ENCODE peak calls at places on chromosomes 1 and 21, in four cellular contexts. V is A549, C is suprapubic skin, U is AG04449. T is an unnamed sample.

GRCh38 chr1:174165471-174166137 is 6.3 kb downstream of the RABGAP1L start:
- DNase-seq in V (no peak), C (peak), U (no peak), T (no peak)

GRCh38 chr1:115210302-115210711 is 121.0 kb upstream of the TSPAN2 start:
- DNase-seq in V (no peak), C (no peak), U (no peak), T (peak)

GRCh38 chr1:44571712-44572571 is 102.3 kb downstream of the TMEM53 start:
- DNase-seq in V (peak), C (no peak), U (no peak), T (no peak)

GRCh38 chr21:37642493-37642892 is 273.8 kb downstream of the KCNJ6 start:
- DNase-seq in V (no peak), C (no peak), U (no peak), T (no peak)

GRCh38 chr1:244419004-244419403 is 32.7 kb downstream of the ADSS2 start:
- DNase-seq in V (no peak), C (no peak), U (no peak), T (no peak)

GRCh38 chr1:222331340-222331739 is 216.6 kb downstream of the HHIPL2 start:
- DNase-seq in V (no peak), C (no peak), U (peak), T (peak)

GRCh38 chr1:27296773-27297214 is 25.2 kb upstream of the TMEM222 start:
- DNase-seq in V (peak), C (peak), U (no peak), T (no peak)

GRCh38 chr1:206663832-206664652 is 20.7 kb upstream of the MAPKAPK2 start:
- DNase-seq in V (peak), C (peak), U (no peak), T (no peak)

GRCh38 chr1:63674238-63674864 is 81.1 kb downstream of the PGM1 start:
- DNase-seq in V (peak), C (no peak), U (no peak), T (peak)

GRCh38 chr1:152442765-152443164 is 28.7 kb upstream of the CRNN start:
- DNase-seq in V (no peak), C (peak), U (no peak), T (no peak)

GRCh38 chr1:1959840-1960479 is 40.9 kb upstream of the TMEM52 start:
- DNase-seq in V (peak), C (peak), U (no peak), T (no peak)

GRCh38 chr1:44649788-44650158 is 24.5 kb downstream of the TMEM53 start:
- DNase-seq in V (no peak), C (no peak), U (no peak), T (no peak)

GRCh38 chr1:20061866-20062265 is 8.1 kb upstream of the PLA2G5 start:
- DNase-seq in V (no peak), C (no peak), U (no peak), T (no peak)

GRCh38 chr1:114581335-114582287 is at the start of gene BCAS2:
- DNase-seq in V (peak), C (peak), U (peak), T (peak)

GRCh38 chr1:215845224-215845902 is 278.3 kb downstream of the KCTD3 start:
- DNase-seq in V (no peak), C (no peak), U (peak), T (peak)

GRCh38 chr1:234933475-234933874 is 195.2 kb downstream of the TOMM20 start:
- DNase-seq in V (no peak), C (peak), U (no peak), T (no peak)

GRCh38 chr1:215517441-215517891 is 49.6 kb upstream of the KCTD3 start:
- DNase-seq in V (no peak), C (no peak), U (peak), T (peak)

GRCh38 chr1:165871311-165872067 is 44.1 kb downstream of the UCK2 start:
- DNase-seq in V (no peak), C (no peak), U (no peak), T (no peak)

GRCh38 chr1:153679337-153680119 is 1.0 kb downstream of the NPR1 start:
- DNase-seq in V (no peak), C (no peak), U (no peak), T (no peak)

GRCh38 chr1:110495926-110496600 is 22.9 kb downstream of the KCNA10 start:
- DNase-seq in V (peak), C (peak), U (peak), T (peak)

GRCh38 chr1:198333744-198334143 is 176.9 kb downstream of the NEK7 start:
- DNase-seq in V (no peak), C (no peak), U (no peak), T (no peak)

GRCh38 chr1:170929835-170930554 is 5.3 kb upstream of the MROH9 start:
- DNase-seq in V (peak), C (no peak), U (no peak), T (peak)

GRCh38 chr1:179077396-179077795 is 4.5 kb upstream of the TOR3A start:
- DNase-seq in V (no peak), C (no peak), U (peak), T (no peak)

DNA sequence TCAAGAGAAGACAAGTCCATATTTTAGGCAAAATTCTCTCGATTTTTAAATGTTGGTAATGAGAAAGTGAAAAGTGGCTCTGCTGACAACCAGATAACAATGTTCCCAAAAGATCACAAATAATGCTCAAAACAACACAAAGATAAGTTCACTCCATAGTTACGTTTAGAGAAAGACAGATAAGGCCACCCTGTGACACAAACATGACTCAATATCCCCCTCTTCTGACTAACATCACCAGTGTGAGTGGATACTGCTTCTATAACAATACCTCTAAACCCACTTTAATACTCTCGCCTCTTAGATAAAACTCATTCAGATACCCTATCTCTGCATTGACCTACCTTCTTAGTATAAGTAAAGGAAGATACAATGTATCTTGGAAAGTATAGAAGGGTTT is 51.2 kb upstream of the RGS7 start:
- DNase-seq in V (no peak), C (no peak), U (no peak), T (no peak)
- TF ChIP-seq CTCF in V (no peak), C (no peak), U (no peak), T (peak)

DNA sequence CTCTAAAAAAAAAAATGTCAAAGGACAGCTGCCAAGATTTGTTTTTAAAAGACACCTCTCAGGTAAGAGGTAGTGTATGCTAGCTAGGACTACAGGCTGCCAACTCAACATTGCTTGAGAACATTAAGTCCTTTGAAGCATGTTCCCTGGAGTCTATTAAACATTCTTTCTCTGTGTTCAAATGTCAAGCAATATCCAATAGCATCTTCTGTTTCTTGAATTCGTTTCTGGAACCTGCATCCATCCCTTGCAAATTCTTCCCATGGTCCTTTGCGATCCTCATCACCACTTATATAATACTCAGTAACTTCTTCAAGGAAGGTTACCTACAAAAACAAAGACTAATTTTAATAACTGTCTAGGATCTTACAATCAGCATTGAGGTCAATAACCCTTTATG is 5.6 kb downstream of the PPP1R15B start:
- DNase-seq in V (no peak), C (no peak), U (no peak), T (no peak)
- H3K4me3 ChIP-seq in V (peak), C (peak), U (peak), T (no peak)

GRCh38 chr1:6358144-6358624 is 35.4 kb downstream of the ACOT7 start:
- DNase-seq in V (no peak), C (no peak), U (no peak), T (no peak)

GRCh38 chr1:6355621-6356020 is 37.9 kb downstream of the ACOT7 start:
- DNase-seq in V (no peak), C (no peak), U (no peak), T (no peak)

GRCh38 chr1:6358757-6359567 is 34.6 kb downstream of the ACOT7 start:
- DNase-seq in V (no peak), C (no peak), U (no peak), T (no peak)

GRCh38 chr1:6359568-6360496 is 33.7 kb downstream of the ACOT7 start:
- DNase-seq in V (no peak), C (no peak), U (no peak), T (no peak)

GRCh38 chr1:6357243-6357929 is 36.2 kb downstream of the ACOT7 start:
- DNase-seq in V (no peak), C (no peak), U (no peak), T (no peak)
- TF ChIP-seq CTCF in V (no peak), C (no peak), U (peak), T (peak)

DNA sequence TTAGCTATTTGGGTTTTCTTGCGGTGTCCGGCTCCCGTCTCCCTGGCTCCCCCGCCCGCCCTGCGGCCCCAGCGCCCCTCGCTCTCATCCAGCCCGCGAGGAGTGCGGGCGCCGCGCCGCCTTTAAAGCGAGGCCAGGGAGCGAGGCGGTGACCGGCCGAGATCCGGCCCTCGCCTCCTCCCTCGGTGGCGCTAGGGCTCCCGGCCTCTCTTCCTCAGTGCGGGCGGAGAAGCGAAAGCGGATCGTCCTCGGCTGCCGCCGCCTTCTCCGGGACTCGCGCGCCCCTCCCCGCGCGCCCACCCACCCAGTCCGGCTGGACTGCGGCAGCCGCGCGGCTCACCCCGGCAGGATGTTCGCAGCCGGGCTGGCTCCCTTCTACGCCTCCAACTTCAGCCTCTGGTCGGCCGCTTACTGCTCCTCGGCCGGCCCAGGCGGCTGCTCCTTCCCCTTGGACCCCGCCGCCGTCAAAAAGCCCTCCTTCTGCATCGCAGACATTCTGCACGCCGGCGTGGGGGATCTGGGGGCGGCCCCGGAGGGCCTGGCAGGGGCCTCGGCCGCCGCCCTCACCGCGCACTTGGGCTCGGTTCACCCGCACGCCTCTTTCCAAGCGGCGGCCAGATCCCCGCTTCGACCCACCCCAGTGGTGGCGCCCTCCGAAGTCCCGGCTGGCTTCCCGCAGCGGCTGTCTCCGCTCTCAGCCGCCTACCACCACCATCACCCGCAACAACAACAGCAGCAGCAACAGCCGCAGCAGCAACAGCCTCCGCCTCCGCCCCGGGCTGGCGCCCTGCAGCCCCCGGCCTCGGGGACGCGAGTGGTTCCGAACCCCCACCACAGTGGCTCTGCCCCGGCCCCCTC is 495 bp downstream of the HLX start:
- DNase-seq in V (peak), C (no peak), U (no peak), T (no peak)
- H3K4me3 ChIP-seq in V (peak), C (peak), U (peak), T (peak)

GRCh38 chr1:232613752-232614381 is 16.1 kb downstream of the SIPA1L2 start:
- DNase-seq in V (no peak), C (no peak), U (peak), T (peak)

GRCh38 chr1:232615401-232615800 is 14.5 kb downstream of the SIPA1L2 start:
- DNase-seq in V (no peak), C (no peak), U (no peak), T (no peak)

GRCh38 chr1:232610187-232610901 is 19.6 kb downstream of the SIPA1L2 start:
- DNase-seq in V (no peak), C (no peak), U (no peak), T (no peak)

GRCh38 chr1:232614811-232615210 is 15.1 kb downstream of the SIPA1L2 start:
- DNase-seq in V (no peak), C (no peak), U (no peak), T (no peak)

DNA sequence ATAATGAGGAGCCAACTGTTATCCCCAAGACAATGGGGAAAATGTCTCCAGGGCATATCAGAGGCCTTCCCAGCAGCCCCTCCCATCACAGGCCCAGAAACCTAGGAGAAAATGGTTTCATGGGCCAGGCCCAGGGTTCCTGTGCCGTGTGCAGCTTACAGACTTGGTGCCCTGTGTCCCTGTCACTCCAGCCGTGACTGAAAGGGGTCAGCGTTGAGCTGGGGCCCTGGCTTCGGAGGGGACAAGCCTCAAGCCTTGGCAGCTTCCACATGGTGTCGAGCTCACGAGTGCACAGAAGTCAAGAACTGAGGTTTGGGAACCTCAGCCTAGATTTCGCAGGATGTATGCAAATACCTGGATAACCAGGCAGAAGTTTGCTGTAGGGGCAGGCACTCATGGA is 18.1 kb downstream of the SIPA1L2 start:
- DNase-seq in V (no peak), C (no peak), U (no peak), T (no peak)
- TF ChIP-seq CTCF in V (peak), C (no peak), U (no peak), T (no peak)

GRCh38 chr1:16013908-16014258 is 4.0 kb downstream of the HSPB7 start:
- DNase-seq in V (no peak), C (no peak), U (no peak), T (no peak)
- H3K4me3 ChIP-seq in V (no peak), C (no peak), U (no peak), T (no peak)

DNA sequence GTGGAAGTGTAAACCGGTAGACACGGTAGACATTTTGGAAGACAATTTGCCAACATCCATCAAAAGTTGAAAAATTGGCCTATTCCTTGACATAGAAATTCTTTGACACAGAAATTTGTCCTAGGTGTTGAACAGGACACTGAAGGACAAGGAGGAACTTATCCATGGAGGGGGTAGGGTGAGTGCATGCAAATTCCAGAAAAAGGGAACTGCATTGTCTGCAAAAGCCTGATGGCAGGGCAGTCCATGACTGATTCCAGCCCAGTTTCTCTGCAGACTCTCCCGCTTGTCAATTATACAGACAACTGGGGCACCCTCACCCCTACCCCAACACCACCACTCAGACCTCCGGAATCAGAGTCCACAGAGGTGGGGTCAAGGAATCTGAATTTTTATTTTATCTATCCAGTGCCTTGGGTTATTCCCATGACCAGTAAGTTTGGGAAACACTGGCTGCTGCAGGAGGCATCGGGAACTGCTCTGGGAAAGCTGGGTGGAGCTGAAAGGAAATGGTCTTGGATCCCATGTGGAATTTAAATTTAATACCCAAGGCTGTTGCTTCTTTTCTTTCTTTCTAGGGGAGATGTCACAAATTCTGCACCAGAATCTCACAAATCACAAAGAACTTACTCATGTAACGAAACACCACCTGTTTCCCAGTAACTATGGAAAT is 103.3 kb upstream of the SLC45A1 start:
- DNase-seq in V (no peak), C (no peak), U (no peak), T (no peak)
- TF ChIP-seq CTCF in V (no peak), C (no peak), U (no peak), T (peak)

T was measured in AG09309.